ENCODE peak calls at places on chromosome 2, in six cellular contexts. Y, I, G, L, M and Z are unnamed samples.

GRCh38 chr2:112626604-112627059 is 19.1 kb upstream of the SLC20A1 start:
- DNase-seq in G (peak; percentile 70), L (peak; percentile 77), Y (peak; percentile 75), M (peak; percentile 56), I (peak; percentile 64), Z (peak; percentile 36)

GRCh38 chr2:131521961-131522781 is 5.5 kb upstream of the CCDC74A start:
- DNase-seq in G (no peak), Y (no peak), I (peak; percentile 50), L (peak; percentile 76), M (peak; percentile 57), Z (no peak)

GRCh38 chr2:142877265-142877756 is at the start of gene KYNU:
- DNase-seq in Y (no peak), L (no peak), M (no peak), I (no peak), G (no peak), Z (no peak)

GRCh38 chr2:190948671-190949070 is 65.3 kb downstream of the STAT1 start:
- DNase-seq in Y (no peak), L (no peak), I (no peak), M (no peak), G (no peak), Z (no peak)

GRCh38 chr2:200223385-200223784 is 83.1 kb upstream of the SPATS2L start:
- DNase-seq in L (no peak), Y (no peak), I (peak; percentile 26), G (no peak), M (no peak), Z (no peak)

GRCh38 chr2:172885996-172886395 is 150.4 kb downstream of the RAPGEF4 start:
- DNase-seq in I (no peak), M (no peak), Y (no peak), G (no peak), L (no peak), Z (no peak)

GRCh38 chr2:219440388-219441256 is 6.0 kb downstream of the SPEG start:
- DNase-seq in I (no peak), L (no peak), M (no peak), Y (no peak), G (no peak), Z (no peak)

GRCh38 chr2:178882666-178883440 is 75.6 kb upstream of the TTN start:
- DNase-seq in M (no peak), G (no peak), L (no peak), Y (no peak), I (no peak), Z (no peak)

GRCh38 chr2:246489-247145 is 17.2 kb downstream of the SH3YL1 start:
- DNase-seq in Y (peak; percentile 54), M (no peak), L (no peak), G (peak; percentile 50), I (no peak), Z (no peak)

GRCh38 chr2:38601463-38602135 is 1.1 kb downstream of the HNRNPLL start:
- DNase-seq in M (no peak), I (no peak), G (peak; percentile 12), Y (peak; percentile 35), L (no peak), Z (no peak)

GRCh38 chr2:154697422-154698237 is 865 bp upstream of the KCNJ3 start:
- DNase-seq in I (peak; percentile 12), G (no peak), Y (no peak), L (no peak), M (no peak), Z (no peak)

GRCh38 chr2:199594443-199594842 is 136.7 kb upstream of the SATB2 start:
- DNase-seq in L (no peak), M (no peak), Y (no peak), I (no peak), G (no peak), Z (no peak)

GRCh38 chr2:76050196-76050595 is 339.5 kb upstream of the GCFC2 start:
- DNase-seq in M (no peak), L (no peak), G (no peak), Y (no peak), I (no peak), Z (no peak)

GRCh38 chr2:14944562-14945346 is 312.2 kb downstream of the LRATD1 start:
- DNase-seq in I (no peak), G (no peak), M (no peak), L (no peak), Y (no peak), Z (no peak)

DNA sequence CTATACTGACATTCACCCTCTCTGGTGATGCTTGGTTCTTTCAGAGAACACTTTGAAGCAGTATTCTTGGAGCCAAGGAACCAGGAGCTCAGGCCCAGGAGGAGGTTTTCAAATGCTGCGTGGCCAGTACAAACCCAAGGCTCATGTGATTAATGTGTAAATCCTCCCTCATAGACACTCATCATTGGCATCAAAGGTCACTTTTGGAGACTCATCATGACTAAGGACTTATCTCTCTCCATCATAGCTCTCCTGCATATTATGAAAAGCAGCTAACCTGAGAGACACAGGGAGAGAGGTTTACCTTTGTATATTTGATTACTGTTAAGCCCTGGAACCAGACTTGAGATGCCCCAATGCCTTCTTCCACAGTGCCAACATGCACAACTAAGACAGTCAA is 115.3 kb upstream of the SRD5A2 start:
- DNase-seq in M (no peak), I (no peak), Y (no peak), L (no peak), G (no peak), Z (no peak)
- H3K9me3 ChIP-seq in M (peaks cover 96% of the 10 kb centered on the region), I (peaks cover 34% of the 10 kb centered on the region), Y (no peaks in the 10 kb centered on the region), L (peaks cover 56% of the 10 kb centered on the region), G (peaks cover 57% of the 10 kb centered on the region), Z (no peaks in the 10 kb centered on the region)

DNA sequence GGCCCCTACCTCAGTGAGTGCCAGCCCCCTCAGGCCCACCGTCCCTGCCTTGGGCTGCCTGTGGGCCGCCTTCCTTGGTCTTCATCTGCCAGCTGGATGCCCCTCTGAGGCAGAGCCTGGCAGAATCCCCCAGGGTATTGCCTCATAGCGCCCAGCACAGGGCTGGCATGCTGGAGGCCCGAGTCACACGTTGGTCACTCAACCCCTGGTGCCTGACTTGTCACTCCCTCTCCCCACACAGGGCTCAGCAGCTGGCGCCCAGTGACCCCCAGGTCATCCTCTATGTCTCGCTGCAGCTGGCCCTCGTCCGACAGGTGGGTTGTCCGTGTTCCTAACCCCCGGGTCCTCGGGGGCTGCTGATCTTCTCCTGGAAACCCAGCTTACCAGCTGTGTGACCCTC is 108.4 kb upstream of the MCFD2 start:
- DNase-seq in G (no peak), Y (no peak), L (no peak), I (peak; percentile 44), M (no peak), Z (no peak)
- H3K4me1 ChIP-seq in G (no peaks in the 10 kb centered on the region), Y (no peaks in the 10 kb centered on the region), L (peaks cover 35% of the 10 kb centered on the region), I (peaks cover 45% of the 10 kb centered on the region), M (peaks cover 88% of the 10 kb centered on the region), Z (no peaks in the 10 kb centered on the region)

GRCh38 chr2:94985636-94986035 is 39.9 kb upstream of the MAL start:
- DNase-seq in Y (no peak), L (no peak), G (no peak), M (no peak), I (no peak), Z (no peak)
- H3K9me3 ChIP-seq in Y (no peaks in the 10 kb centered on the region), L (no peaks in the 10 kb centered on the region), G (no peaks in the 10 kb centered on the region), M (no peaks in the 10 kb centered on the region), I (no peaks in the 10 kb centered on the region), Z (no peaks in the 10 kb centered on the region)

GRCh38 chr2:234450431-234451095 is 46.3 kb downstream of the ARL4C start:
- DNase-seq in G (peak; percentile 71), Y (no peak), M (no peak), I (no peak), L (no peak), Z (no peak)
- H3K4me1 ChIP-seq in G (peaks cover 76% of the 10 kb centered on the region), Y (peaks cover 93% of the 10 kb centered on the region), M (peaks cover 8% of the 10 kb centered on the region), I (no peaks in the 10 kb centered on the region), L (peaks cover 25% of the 10 kb centered on the region), Z (no peaks in the 10 kb centered on the region)

DNA sequence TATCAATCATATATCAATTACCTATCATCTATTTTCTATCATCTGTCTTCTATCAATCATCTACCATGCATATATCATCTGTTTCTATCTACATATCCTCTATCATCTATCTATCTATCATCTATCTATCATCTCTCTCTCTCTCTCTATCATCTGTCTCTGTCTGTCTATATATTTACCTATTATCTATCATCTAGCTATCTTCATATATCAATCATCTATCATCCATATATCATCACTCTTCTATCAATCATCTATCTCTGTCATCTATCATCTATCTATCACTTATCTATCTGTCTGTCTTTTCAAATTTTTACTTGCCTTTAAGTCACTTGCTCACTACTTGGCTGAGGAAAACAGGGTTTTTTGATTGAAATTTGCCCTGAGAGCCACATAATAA is 592.3 kb downstream of the DCDC2C start:
- DNase-seq in M (no peak), Y (no peak), I (no peak), G (no peak), L (no peak), Z (no peak)
- H3K9me3 ChIP-seq in M (no peaks in the 10 kb centered on the region), Y (no peaks in the 10 kb centered on the region), I (no peaks in the 10 kb centered on the region), G (no peaks in the 10 kb centered on the region), L (peaks cover 3% of the 10 kb centered on the region), Z (no peaks in the 10 kb centered on the region)

GRCh38 chr2:210546424-210547223 is 9.8 kb upstream of the CPS1 start:
- DNase-seq in G (no peak), Y (no peak), I (no peak), M (peak; percentile 35), L (no peak), Z (no peak)

GRCh38 chr2:210541280-210541902 is 15.0 kb upstream of the CPS1 start:
- DNase-seq in I (no peak), M (no peak), Y (no peak), L (no peak), G (no peak), Z (no peak)

GRCh38 chr2:210544191-210544590 is 12.2 kb upstream of the CPS1 start:
- DNase-seq in M (no peak), L (no peak), G (no peak), I (no peak), Y (no peak), Z (no peak)

GRCh38 chr2:210548031-210548430 is 8.4 kb upstream of the CPS1 start:
- DNase-seq in M (no peak), G (no peak), I (no peak), L (no peak), Y (no peak), Z (no peak)

GRCh38 chr2:210544839-210545238 is 11.6 kb upstream of the CPS1 start:
- DNase-seq in Y (no peak), M (no peak), G (no peak), L (no peak), I (no peak), Z (no peak)
- H3K4me1 ChIP-seq in Y (no peaks in the 10 kb centered on the region), M (no peaks in the 10 kb centered on the region), G (no peaks in the 10 kb centered on the region), L (no peaks in the 10 kb centered on the region), I (no peaks in the 10 kb centered on the region), Z (no peaks in the 10 kb centered on the region)

GRCh38 chr2:210428415-210429179 is 48.0 kb downstream of the LANCL1 start:
- DNase-seq in Y (no peak), G (no peak), M (no peak), I (no peak), L (no peak), Z (no peak)
- H3K9me3 ChIP-seq in Y (no peaks in the 10 kb centered on the region), G (peaks cover 15% of the 10 kb centered on the region), M (peaks cover 49% of the 10 kb centered on the region), I (peaks cover 8% of the 10 kb centered on the region), L (peaks cover 7% of the 10 kb centered on the region), Z (peaks cover 7% of the 10 kb centered on the region)

GRCh38 chr2:48439102-48439501 is 90.9 kb upstream of the STON1 start:
- DNase-seq in G (no peak), M (no peak), I (no peak), Y (no peak), L (no peak), Z (no peak)
- H3K4me1 ChIP-seq in G (peaks cover 7% of the 10 kb centered on the region), M (peaks cover 22% of the 10 kb centered on the region), I (no peaks in the 10 kb centered on the region), Y (peaks cover 34% of the 10 kb centered on the region), L (peaks cover 26% of the 10 kb centered on the region), Z (peaks cover 4% of the 10 kb centered on the region)